ENCODE peak calls at places on chromosomes 4 and X, in four cellular contexts. O is HFFc6; Y is stimulated activated CD4-positive, alpha-beta T cell treated with anti-CD3 and anti-CD28 coated beads, Interleukin-15, amount 100 ng/mL, for 1 hour; F is HTR-8/SVneo. V is an unnamed sample.
A peak's percentile ranks its signal among the peaks of the same experiment; 100 is the strongest.

GRCh38 chr4:173767650-173768049 is 237.6 kb upstream of the HAND2 start:
- DNase-seq in F (no peak), Y (no peak), O (no peak), V (no peak)

GRCh38 chrX:29518100-29518499 is 697.3 kb upstream of the MAGEB2 start:
- DNase-seq in Y (no peak), O (no peak), F (no peak), V (no peak)

GRCh38 chr4:156774422-156774821 is 197.2 kb downstream of the PDGFC start:
- DNase-seq in F (no peak), O (peak; percentile 88), Y (no peak), V (peak; percentile 87)

GRCh38 chr4:7862561-7863200 is 77.0 kb downstream of the AFAP1 start:
- DNase-seq in F (no peak), Y (no peak), O (no peak), V (no peak)

GRCh38 chr4:130639871-130640270 is 1543.9 kb downstream of the C4orf33 start:
- DNase-seq in O (no peak), F (no peak), Y (no peak), V (no peak)

GRCh38 chr4:3285558-3286334 is 7.1 kb upstream of the RGS12 start:
- DNase-seq in Y (no peak), O (no peak), F (no peak), V (no peak)

GRCh38 chr4:139666735-139667266 is 1.2 kb downstream of the MGST2 start:
- DNase-seq in Y (no peak), O (no peak), F (peak; percentile 37), V (no peak)

GRCh38 chr4:130074096-130074495 is 978.1 kb downstream of the C4orf33 start:
- DNase-seq in F (no peak), O (no peak), Y (no peak), V (no peak)

V was measured in HCEC 1CT.